ENCODE peak calls at places on chromosomes 11 and 22, in eight cellular contexts. Q is body of pancreas, P is HCT116, S is hepatocyte, C is stomach, J is heart left ventricle, R is spleen, N is uterus. I is an unnamed sample.
A peak's percentile ranks its signal among the peaks of the same experiment; 100 is the strongest.

GRCh38 chr11:47004595-47005033 is 68.1 kb downstream of the CSTPP1 start:
- DNase-seq in Q (peak; percentile 85), P (no peak), S (peak; percentile 91), C (peak; percentile 81), J (peak; percentile 89), R (no peak), N (peak; percentile 91), I (peak; percentile 97)

GRCh38 chr22:48051796-48052620 is 1289.6 kb downstream of the TBC1D22A start:
- DNase-seq in Q (no peak), P (no peak), S (no peak), C (no peak), J (no peak), R (no peak), N (no peak), I (no peak)

GRCh38 chr11:115180272-115180671 is 323.9 kb downstream of the CADM1 start:
- DNase-seq in Q (no peak), P (no peak), S (no peak), C (no peak), J (no peak), R (no peak), N (no peak), I (no peak)

GRCh38 chr22:41369089-41369745 is 12.5 kb upstream of the TEF start:
- DNase-seq in Q (peak; percentile 40), P (no peak), S (no peak), C (no peak), J (no peak), R (no peak), N (no peak), I (no peak)

GRCh38 chr22:19801340-19802000 is 40.9 kb downstream of the TBX1 start:
- DNase-seq in Q (no peak), P (no peak), S (peak; percentile 2), C (no peak), J (no peak), R (peak; percentile 54), N (no peak), I (no peak)

GRCh38 chr22:45632791-45633515 is 38.7 kb upstream of the ATXN10 start:
- DNase-seq in Q (peak; percentile 34), P (no peak), S (no peak), C (no peak), J (no peak), R (no peak), N (no peak), I (no peak)

GRCh38 chr22:20404881-20405280 is 10.9 kb downstream of the ZNF74 start:
- DNase-seq in Q (no peak), P (no peak), S (no peak), C (no peak), J (no peak), R (peak; percentile 34), N (no peak), I (no peak)

GRCh38 chr11:3859373-3859881 is 4.0 kb downstream of the STIM1 start:
- DNase-seq in Q (peak; percentile 61), P (no peak), S (no peak), C (peak; percentile 73), J (peak; percentile 86), R (peak; percentile 81), N (no peak), I (no peak)

GRCh38 chr11:70210051-70210501 is 7.0 kb downstream of the FADD start:
- DNase-seq in Q (no peak), P (no peak), S (no peak), C (no peak), J (no peak), R (peak; percentile 58), N (no peak), I (peak; percentile 83)

GRCh38 chr22:41659941-41660340 is 28.7 kb downstream of the SNU13 start:
- DNase-seq in Q (no peak), P (no peak), S (no peak), C (no peak), J (peak; percentile 68), R (no peak), N (no peak), I (no peak)

GRCh38 chr11:34676227-34676626 is 55.3 kb downstream of the EHF start:
- DNase-seq in Q (no peak), P (no peak), S (no peak), C (no peak), J (no peak), R (no peak), N (no peak), I (no peak)

GRCh38 chr22:50105529-50106100 is 15.8 kb downstream of the MOV10L1 start:
- DNase-seq in Q (no peak), P (no peak), S (no peak), C (no peak), J (no peak), R (no peak), N (no peak), I (peak; percentile 61)

GRCh38 chr22:31615940-31616314 is 46.1 kb downstream of the PISD start:
- DNase-seq in Q (no peak), P (no peak), S (no peak), C (no peak), J (peak; percentile 18), R (no peak), N (no peak), I (no peak)

DNA sequence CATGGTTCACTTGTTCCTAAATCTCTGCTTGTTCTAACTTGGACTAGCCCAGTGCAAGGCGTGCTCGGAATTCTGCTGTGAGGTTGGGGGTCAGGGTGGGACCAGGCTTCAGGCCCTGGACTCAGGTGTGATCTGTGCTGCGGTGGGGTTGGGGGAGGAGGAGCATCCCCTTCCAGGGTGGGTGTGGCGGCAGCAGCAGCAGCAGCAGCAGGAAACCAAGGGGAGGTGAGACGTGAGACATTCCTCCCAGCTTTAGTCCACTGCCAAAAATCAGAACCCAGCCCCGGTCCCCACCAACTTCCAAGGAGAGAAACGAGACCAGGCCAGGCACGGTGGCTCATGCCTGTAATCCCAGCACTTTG is 31.8 kb downstream of the A4GALT start:
- DNase-seq in Q (no peak), P (no peak), S (no peak), C (no peak), J (peak; percentile 36), R (no peak), N (no peak), I (no peak)
- H3K4me1 ChIP-seq in Q (peaks cover 24% of the 10 kb centered on the region), P (peaks cover 33% of the 10 kb centered on the region), S (peaks cover 34% of the 10 kb centered on the region), C (peaks cover 68% of the 10 kb centered on the region), J (peaks cover 80% of the 10 kb centered on the region), R (peaks cover 54% of the 10 kb centered on the region), N (peaks cover 31% of the 10 kb centered on the region), I (peaks cover 22% of the 10 kb centered on the region)

DNA sequence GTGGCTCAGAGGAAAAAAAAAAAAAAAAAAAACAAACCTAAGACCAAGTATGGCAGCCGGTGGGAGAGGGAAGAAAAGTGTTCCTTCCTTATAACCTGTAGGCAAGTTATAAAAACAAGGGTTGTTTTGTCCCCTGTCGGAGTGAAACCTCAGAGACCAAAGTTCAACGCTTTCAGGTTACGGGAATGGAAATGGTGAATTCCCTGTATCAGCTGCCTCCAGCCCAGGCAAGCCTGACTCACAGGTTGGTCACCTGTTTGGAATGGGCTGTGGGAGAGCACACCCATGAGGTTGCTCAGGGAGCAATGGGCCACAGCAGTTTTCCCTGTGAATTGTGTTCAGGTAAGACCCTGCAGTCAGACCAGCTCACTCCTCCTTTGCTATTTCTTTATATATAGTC is 138.9 kb downstream of the ETS1 start:
- DNase-seq in Q (peak; percentile 86), P (peak; percentile 95), S (peak; percentile 89), C (peak; percentile 76), J (no peak), R (no peak), N (no peak), I (peak; percentile 91)
- TF ChIP-seq CTCF in Q (no peak), P (no peak), S (peak; percentile 20), C (no peak), J (no peak), R (no peak), N (no peak), I (no peak)

GRCh38 chr11:1761110-1761856 is 2.4 kb downstream of the CTSD start:
- DNase-seq in Q (no peak), P (no peak), S (no peak), C (no peak), J (no peak), R (peak; percentile 82), N (no peak), I (no peak)

GRCh38 chr11:1759851-1760220 is 3.9 kb downstream of the CTSD start:
- DNase-seq in Q (no peak), P (no peak), S (no peak), C (no peak), J (no peak), R (no peak), N (no peak), I (no peak)

GRCh38 chr11:1761857-1762536 is 1.7 kb downstream of the CTSD start:
- DNase-seq in Q (no peak), P (no peak), S (no peak), C (no peak), J (peak; percentile 23), R (peak; percentile 81), N (no peak), I (no peak)

GRCh38 chr11:1759151-1759850 is 4.4 kb downstream of the CTSD start:
- DNase-seq in Q (no peak), P (no peak), S (no peak), C (no peak), J (peak; percentile 24), R (peak; percentile 82), N (no peak), I (no peak)

DNA sequence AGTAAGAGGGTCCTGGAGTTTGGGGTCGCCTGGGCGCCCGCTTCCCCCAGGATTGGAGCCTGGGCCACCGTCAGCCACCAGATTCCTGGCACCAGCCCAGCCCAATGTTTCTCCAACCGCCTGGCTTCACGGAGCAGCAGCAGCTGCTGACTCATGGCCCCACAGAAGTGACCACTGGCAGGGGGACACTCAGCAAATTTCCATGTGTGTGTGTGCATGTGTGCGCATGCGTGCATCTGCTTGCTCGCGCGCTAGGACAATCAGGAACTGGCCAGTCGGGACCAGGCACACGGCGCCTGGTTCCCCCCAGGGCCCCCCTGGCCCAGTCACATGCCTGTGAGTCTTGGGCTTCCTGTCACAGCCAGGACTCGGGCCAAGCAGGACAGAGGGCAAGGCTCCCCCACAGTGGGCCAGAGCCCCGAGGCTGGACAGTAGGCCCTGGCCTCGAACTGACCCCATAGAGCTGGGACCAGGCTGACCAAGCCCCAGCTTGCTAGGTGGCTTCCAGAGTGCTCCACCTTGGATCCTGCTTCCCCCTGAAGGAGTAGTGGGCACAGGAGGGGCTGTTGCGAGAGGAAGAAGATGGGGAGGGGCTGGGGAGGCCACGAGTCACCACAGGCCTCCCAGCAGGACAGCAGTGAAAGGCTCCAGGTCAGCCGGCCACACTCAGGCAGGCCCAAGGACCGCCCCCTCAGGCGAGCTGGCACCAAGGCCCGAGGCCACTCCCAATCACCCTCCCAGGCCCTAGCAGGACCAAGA is 3.2 kb downstream of the CTSD start:
- DNase-seq in Q (peak; percentile 54), P (no peak), S (no peak), C (peak; percentile 86), J (peak; percentile 94), R (peak; percentile 95), N (peak; percentile 60), I (peak; percentile 62)
- H3K4me1 ChIP-seq in Q (peaks cover 53% of the 10 kb centered on the region), P (peaks cover 13% of the 10 kb centered on the region), S (peaks cover 12% of the 10 kb centered on the region), C (peaks cover 83% of the 10 kb centered on the region), J (peaks cover 67% of the 10 kb centered on the region), R (peaks cover 90% of the 10 kb centered on the region), N (peaks cover 13% of the 10 kb centered on the region), I (peaks cover 29% of the 10 kb centered on the region)

GRCh38 chr11:41781441-41781840 is 322.0 kb upstream of the LRRC4C start:
- DNase-seq in Q (no peak), P (no peak), S (no peak), C (no peak), J (no peak), R (no peak), N (no peak), I (no peak)
- TF ChIP-seq CTCF in Q (no peak), P (no peak), S (no peak), C (no peak), J (no peak), R (no peak), N (no peak), I (no peak)